ENCODE peak calls at places on chromosome 18, in six cellular contexts. One of them, this sample, is unnamed.

GRCh38 chr18:58530801-58531200 is 98.1 kb downstream of the ALPK2 start:
- DNase-seq in fibroblast of lung: no peak
- DNase-seq in hepatocyte: no peak
- DNase-seq in tibial artery: no peak
- DNase-seq in Panc1: no peak
- DNase-seq in uterus: no peak
- DNase-seq in this sample: no peak

GRCh38 chr18:68024716-68025115 is 508.2 kb upstream of the DSEL start:
- DNase-seq in hepatocyte: no peak
- DNase-seq in tibial artery: no peak
- DNase-seq in Panc1: no peak
- DNase-seq in uterus: no peak
- DNase-seq in fibroblast of lung: no peak
- DNase-seq in this sample: no peak

GRCh38 chr18:66013976-66014375 is 263.2 kb downstream of the CDH7 start:
- DNase-seq in hepatocyte: no peak
- DNase-seq in fibroblast of lung: peak; percentile 27
- DNase-seq in tibial artery: no peak
- DNase-seq in Panc1: no peak
- DNase-seq in uterus: no peak
- DNase-seq in this sample: no peak

GRCh38 chr18:76444436-76445105 is 50.5 kb downstream of the ZNF516 start:
- DNase-seq in tibial artery: no peak
- DNase-seq in fibroblast of lung: no peak
- DNase-seq in hepatocyte: no peak
- DNase-seq in Panc1: no peak
- DNase-seq in uterus: no peak
- DNase-seq in this sample: no peak

GRCh38 chr18:477565-477964 is 22.9 kb downstream of the COLEC12 start:
- DNase-seq in fibroblast of lung: no peak
- DNase-seq in hepatocyte: no peak
- DNase-seq in tibial artery: no peak
- DNase-seq in Panc1: no peak
- DNase-seq in uterus: no peak
- DNase-seq in this sample: no peak

GRCh38 chr18:59551902-59552635 is 145.2 kb downstream of the CCBE1 start:
- DNase-seq in fibroblast of lung: no peak
- DNase-seq in hepatocyte: no peak
- DNase-seq in tibial artery: no peak
- DNase-seq in uterus: no peak
- DNase-seq in Panc1: no peak
- DNase-seq in this sample: no peak

GRCh38 chr18:45621068-45621511 is 5.8 kb downstream of the SLC14A2 start:
- DNase-seq in hepatocyte: peak; percentile 73
- DNase-seq in fibroblast of lung: peak; percentile 25
- DNase-seq in tibial artery: peak; percentile 50
- DNase-seq in uterus: peak; percentile 48
- DNase-seq in Panc1: peak; percentile 58
- DNase-seq in this sample: no peak

GRCh38 chr18:37762076-37762475 is 196.5 kb upstream of the CELF4 start:
- DNase-seq in fibroblast of lung: no peak
- DNase-seq in Panc1: no peak
- DNase-seq in tibial artery: no peak
- DNase-seq in hepatocyte: no peak
- DNase-seq in uterus: no peak
- DNase-seq in this sample: no peak

GRCh38 chr18:24982831-24983230 is 369.1 kb downstream of the ZNF521 start:
- DNase-seq in hepatocyte: no peak
- DNase-seq in fibroblast of lung: peak; percentile 27
- DNase-seq in uterus: no peak
- DNase-seq in tibial artery: no peak
- DNase-seq in Panc1: no peak
- DNase-seq in this sample: no peak

GRCh38 chr18:62588217-62588616 is 65.4 kb downstream of the ZCCHC2 start:
- DNase-seq in hepatocyte: no peak
- DNase-seq in Panc1: no peak
- DNase-seq in tibial artery: no peak
- DNase-seq in uterus: no peak
- DNase-seq in fibroblast of lung: no peak
- DNase-seq in this sample: no peak

DNA sequence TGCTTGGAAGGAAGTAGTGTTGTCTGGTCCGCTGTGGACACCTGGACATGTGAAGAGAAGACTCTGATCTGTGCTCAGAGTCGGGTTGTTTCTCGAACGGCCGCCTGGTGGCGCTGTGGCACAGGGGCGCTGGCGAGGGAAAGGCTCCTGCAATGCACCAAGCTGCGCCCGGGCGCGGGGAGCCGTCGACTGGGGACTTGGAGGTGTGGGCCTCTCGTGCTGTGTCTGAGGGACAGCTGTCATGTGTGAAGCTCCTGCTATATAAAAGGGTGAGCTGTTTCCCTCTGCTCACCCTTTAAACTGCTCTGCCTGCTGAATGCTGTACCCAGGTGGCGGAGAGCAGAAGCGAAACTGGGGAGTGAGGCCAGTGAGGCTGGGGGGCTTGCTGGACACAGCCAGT is 44.0 kb downstream of the GNAL start:
- DNase-seq in fibroblast of lung: peak; percentile 38
- DNase-seq in uterus: peak; percentile 58
- DNase-seq in Panc1: peak; percentile 17
- DNase-seq in tibial artery: peak; percentile 70
- DNase-seq in hepatocyte: peak; percentile 86
- DNase-seq in this sample: no peak
- H3K4me3 ChIP-seq in fibroblast of lung: peak overlapping the region; percentile 23
- H3K4me3 ChIP-seq in uterus: no peak overlapping the region
- H3K4me3 ChIP-seq in Panc1: peak overlapping the region; percentile 11
- H3K4me3 ChIP-seq in tibial artery: no peak overlapping the region
- H3K4me3 ChIP-seq in hepatocyte: no peak overlapping the region
- H3K4me3 ChIP-seq in this sample: no peak overlapping the region

DNA sequence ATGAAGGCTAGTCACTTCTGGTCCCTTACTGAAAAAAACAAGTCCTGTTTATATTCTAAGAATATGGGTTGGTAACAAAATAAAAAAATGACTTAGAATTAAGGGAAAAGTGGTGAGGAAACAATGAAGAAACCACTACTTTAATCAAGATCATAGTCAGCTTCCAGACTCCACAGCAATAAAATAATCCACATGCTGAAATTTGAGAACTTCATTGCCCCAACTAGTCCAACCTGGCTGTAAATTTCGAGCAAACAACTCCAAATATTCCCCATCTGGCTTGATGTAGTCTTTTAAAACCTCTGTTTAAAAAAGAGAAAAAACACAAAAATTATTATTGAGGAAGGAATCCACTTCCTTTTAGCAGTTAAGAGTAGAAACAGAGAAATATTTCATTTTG is 32.5 kb downstream of the METTL4 start:
- DNase-seq in tibial artery: no peak
- DNase-seq in uterus: no peak
- DNase-seq in hepatocyte: no peak
- DNase-seq in fibroblast of lung: peak; percentile 33
- DNase-seq in Panc1: no peak
- DNase-seq in this sample: no peak
- H3K4me1 ChIP-seq in tibial artery: peaks cover 17% of the 10 kb centered on the region
- H3K4me1 ChIP-seq in uterus: no peaks in the 10 kb centered on the region
- H3K4me1 ChIP-seq in hepatocyte: peaks cover 13% of the 10 kb centered on the region
- H3K4me1 ChIP-seq in fibroblast of lung: no peaks in the 10 kb centered on the region
- H3K4me1 ChIP-seq in Panc1: no peaks in the 10 kb centered on the region
- H3K4me1 ChIP-seq in this sample: no peaks in the 10 kb centered on the region

GRCh38 chr18:80026363-80026762 is 7.9 kb upstream of the RBFA start:
- DNase-seq in uterus: no peak
- DNase-seq in Panc1: no peak
- DNase-seq in tibial artery: no peak
- DNase-seq in hepatocyte: no peak
- DNase-seq in fibroblast of lung: no peak
- DNase-seq in this sample: no peak

GRCh38 chr18:80022613-80023012 is 11.6 kb upstream of the RBFA start:
- DNase-seq in hepatocyte: no peak
- DNase-seq in uterus: no peak
- DNase-seq in fibroblast of lung: peak; percentile 27
- DNase-seq in tibial artery: no peak
- DNase-seq in Panc1: no peak
- DNase-seq in this sample: no peak

GRCh38 chr18:80023173-80023572 is 11.1 kb upstream of the RBFA start:
- DNase-seq in Panc1: no peak
- DNase-seq in tibial artery: no peak
- DNase-seq in fibroblast of lung: no peak
- DNase-seq in hepatocyte: no peak
- DNase-seq in uterus: no peak
- DNase-seq in this sample: peak; percentile 43
- H3K9me3 ChIP-seq in Panc1: peaks cover 41% of the 10 kb centered on the region
- H3K9me3 ChIP-seq in tibial artery: peaks cover 72% of the 10 kb centered on the region
- H3K9me3 ChIP-seq in fibroblast of lung: no peaks in the 10 kb centered on the region
- H3K9me3 ChIP-seq in hepatocyte: peaks cover 35% of the 10 kb centered on the region
- H3K9me3 ChIP-seq in uterus: no peaks in the 10 kb centered on the region
- H3K9me3 ChIP-seq in this sample: peaks cover 9% of the 10 kb centered on the region

DNA sequence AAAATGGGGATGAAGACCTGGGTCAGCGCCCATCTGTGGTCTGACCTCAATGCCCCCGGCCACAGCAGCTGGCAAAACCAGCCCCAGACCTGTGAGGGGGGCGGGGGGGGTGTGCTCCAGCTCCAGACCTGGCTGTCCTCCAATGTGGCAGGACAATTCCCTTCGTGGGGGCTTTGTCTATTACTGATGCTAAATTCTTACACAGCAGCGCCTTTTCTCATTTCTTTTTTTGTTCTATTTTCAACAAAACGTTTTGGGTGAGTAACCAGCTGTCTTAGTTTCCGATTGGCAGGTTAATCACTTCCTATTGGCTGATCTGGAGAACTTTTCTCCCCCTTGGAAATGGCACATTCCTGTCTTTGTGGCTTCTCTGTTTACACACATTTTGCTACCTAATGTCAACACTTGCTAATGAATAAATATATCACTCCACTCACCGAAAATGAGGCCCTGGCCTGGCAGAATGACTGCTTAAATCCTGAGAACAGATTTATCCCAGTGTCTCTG is 4.4 kb downstream of the SMAD7 start:
- DNase-seq in tibial artery: no peak
- DNase-seq in uterus: peak; percentile 17
- DNase-seq in Panc1: no peak
- DNase-seq in hepatocyte: no peak
- DNase-seq in fibroblast of lung: peak; percentile 90
- DNase-seq in this sample: no peak
- H3K4me3 ChIP-seq in tibial artery: peak overlapping the region; percentile 98
- H3K4me3 ChIP-seq in uterus: peak overlapping the region; percentile 51
- H3K4me3 ChIP-seq in Panc1: peak overlapping the region; percentile 81
- H3K4me3 ChIP-seq in hepatocyte: peak overlapping the region; percentile 92
- H3K4me3 ChIP-seq in fibroblast of lung: peak overlapping the region; percentile 90
- H3K4me3 ChIP-seq in this sample: no peak overlapping the region

GRCh38 chr18:55269632-55270031 is 310.4 kb upstream of the CCDC68 start:
- DNase-seq in hepatocyte: no peak
- DNase-seq in uterus: no peak
- DNase-seq in Panc1: no peak
- DNase-seq in tibial artery: no peak
- DNase-seq in fibroblast of lung: no peak
- DNase-seq in this sample: no peak
- H3K4me1 ChIP-seq in hepatocyte: no peaks in the 10 kb centered on the region
- H3K4me1 ChIP-seq in uterus: peaks cover 5% of the 10 kb centered on the region
- H3K4me1 ChIP-seq in Panc1: no peaks in the 10 kb centered on the region
- H3K4me1 ChIP-seq in tibial artery: no peaks in the 10 kb centered on the region
- H3K4me1 ChIP-seq in fibroblast of lung: peaks cover 2% of the 10 kb centered on the region
- H3K4me1 ChIP-seq in this sample: peaks cover 1% of the 10 kb centered on the region

GRCh38 chr18:71011389-71011788 is 722.5 kb downstream of the SOCS6 start:
- DNase-seq in Panc1: no peak
- DNase-seq in uterus: no peak
- DNase-seq in fibroblast of lung: no peak
- DNase-seq in tibial artery: no peak
- DNase-seq in hepatocyte: no peak
- DNase-seq in this sample: no peak
- H3K9me3 ChIP-seq in Panc1: no peaks in the 10 kb centered on the region
- H3K9me3 ChIP-seq in uterus: no peaks in the 10 kb centered on the region
- H3K9me3 ChIP-seq in fibroblast of lung: no peaks in the 10 kb centered on the region
- H3K9me3 ChIP-seq in tibial artery: no peaks in the 10 kb centered on the region
- H3K9me3 ChIP-seq in hepatocyte: no peaks in the 10 kb centered on the region
- H3K9me3 ChIP-seq in this sample: peaks cover 5% of the 10 kb centered on the region